ENCODE peak calls at places on chromosomes 7 and 10, in eight cellular contexts. D, A, V, C, X, S, M and N are unnamed samples. For H3K4me1, the result is how much of the 10 kb centered on the place peaks cover.

GRCh38 chr7:34133356-34133982 is 228.1 kb downstream of the BMPER start:
- DNase-seq in D (no peak), A (no peak), V (no peak), C (no peak), X (no peak), S (no peak), M (no peak), N (no peak)

GRCh38 chr10:11297136-11297535 is 279.5 kb downstream of the CELF2 start:
- DNase-seq in D (no peak), A (no peak), V (no peak), C (no peak), X (no peak), S (no peak), M (no peak), N (no peak)

GRCh38 chr7:88361357-88361756 is 54.7 kb upstream of the STEAP4 start:
- DNase-seq in D (no peak), A (no peak), V (no peak), C (no peak), X (no peak), S (no peak), M (no peak), N (no peak)

GRCh38 chr10:133295426-133296320 is 13.0 kb downstream of the TUBGCP2 start:
- DNase-seq in D (no peak), A (no peak), V (no peak), C (no peak), X (no peak), S (no peak), M (no peak), N (no peak)

GRCh38 chr7:30452278-30452930 is 26.2 kb downstream of the NOD1 start:
- DNase-seq in D (no peak), A (peak), V (no peak), C (no peak), X (no peak), S (no peak), M (no peak), N (no peak)

GRCh38 chr10:82453678-82454293 is 578.8 kb downstream of the NRG3 start:
- DNase-seq in D (no peak), A (no peak), V (no peak), C (no peak), X (no peak), S (no peak), M (no peak), N (no peak)

GRCh38 chr7:47940482-47941001 is 7.7 kb downstream of the PKD1L1 start:
- DNase-seq in D (no peak), A (no peak), V (peak), C (no peak), X (no peak), S (no peak), M (peak), N (no peak)

GRCh38 chr7:30188806-30189205 is 54.0 kb downstream of the MTURN start:
- DNase-seq in D (no peak), A (no peak), V (no peak), C (no peak), X (no peak), S (no peak), M (no peak), N (no peak)

GRCh38 chr10:75487087-75487784 is 55.8 kb downstream of the LRMDA start:
- DNase-seq in D (no peak), A (no peak), V (no peak), C (no peak), X (no peak), S (no peak), M (no peak), N (no peak)

GRCh38 chr7:101170617-101171441 is 5.5 kb upstream of the VGF start:
- DNase-seq in D (no peak), A (no peak), V (no peak), C (no peak), X (no peak), S (no peak), M (no peak), N (no peak)

GRCh38 chr7:21912305-21912704 is 33.4 kb downstream of the CDCA7L start:
- DNase-seq in D (no peak), A (no peak), V (no peak), C (no peak), X (no peak), S (no peak), M (no peak), N (no peak)

GRCh38 chr10:119917777-119918176 is 25.2 kb downstream of the SEC23IP start:
- DNase-seq in D (no peak), A (no peak), V (no peak), C (no peak), X (no peak), S (no peak), M (no peak), N (no peak)

GRCh38 chr7:32221756-32222155 is 151.5 kb upstream of the PDE1C start:
- DNase-seq in D (no peak), A (no peak), V (no peak), C (no peak), X (peak), S (no peak), M (no peak), N (no peak)

GRCh38 chr10:21531164-21531563 is 2.9 kb upstream of the MLLT10 start:
- DNase-seq in D (no peak), A (no peak), V (no peak), C (no peak), X (no peak), S (no peak), M (no peak), N (no peak)

GRCh38 chr10:94211187-94211529 is 151.6 kb downstream of the NOC3L start:
- DNase-seq in D (no peak), A (no peak), V (no peak), C (no peak), X (no peak), S (no peak), M (no peak), N (no peak)

GRCh38 chr7:77629797-77630196 is 66.5 kb upstream of the RSBN1L start:
- DNase-seq in D (no peak), A (no peak), V (no peak), C (no peak), X (no peak), S (no peak), M (no peak), N (no peak)

GRCh38 chr10:113604572-113604971 is 51.7 kb downstream of the HABP2 start:
- DNase-seq in D (no peak), A (no peak), V (no peak), C (no peak), X (no peak), S (no peak), M (no peak), N (no peak)

GRCh38 chr10:32376780-32377179 is 29.8 kb upstream of the EPC1 start:
- DNase-seq in D (no peak), A (no peak), V (no peak), C (no peak), X (no peak), S (no peak), M (no peak), N (no peak)

GRCh38 chr10:88851706-88852105 is at the start of gene ANKRD22:
- DNase-seq in D (peak), A (no peak), V (peak), C (no peak), X (no peak), S (peak), M (peak), N (peak)

GRCh38 chr7:111086532-111086931 is 4.4 kb upstream of the LRRN3 start:
- DNase-seq in D (peak), A (no peak), V (no peak), C (no peak), X (no peak), S (no peak), M (no peak), N (no peak)

GRCh38 chr7:6495597-6496262 is 48.0 kb upstream of the DAGLB start:
- DNase-seq in D (no peak), A (no peak), V (no peak), C (no peak), X (no peak), S (no peak), M (no peak), N (no peak)

GRCh38 chr10:5659702-5660528 is 6.5 kb downstream of the ASB13 start:
- DNase-seq in D (peak), A (no peak), V (peak), C (peak), X (no peak), S (peak), M (peak), N (no peak)

GRCh38 chr7:46885167-46885566 is 696.7 kb downstream of the TNS3 start:
- DNase-seq in D (no peak), A (no peak), V (no peak), C (no peak), X (no peak), S (no peak), M (no peak), N (no peak)

GRCh38 chr7:128728608-128729007 is 10.6 kb upstream of the CALU start:
- DNase-seq in D (no peak), A (no peak), V (no peak), C (no peak), X (no peak), S (no peak), M (no peak), N (no peak)

GRCh38 chr10:110455440-110455839 is 42.3 kb upstream of the DUSP5 start:
- DNase-seq in D (no peak), A (peak), V (no peak), C (no peak), X (no peak), S (no peak), M (peak), N (no peak)

DNA sequence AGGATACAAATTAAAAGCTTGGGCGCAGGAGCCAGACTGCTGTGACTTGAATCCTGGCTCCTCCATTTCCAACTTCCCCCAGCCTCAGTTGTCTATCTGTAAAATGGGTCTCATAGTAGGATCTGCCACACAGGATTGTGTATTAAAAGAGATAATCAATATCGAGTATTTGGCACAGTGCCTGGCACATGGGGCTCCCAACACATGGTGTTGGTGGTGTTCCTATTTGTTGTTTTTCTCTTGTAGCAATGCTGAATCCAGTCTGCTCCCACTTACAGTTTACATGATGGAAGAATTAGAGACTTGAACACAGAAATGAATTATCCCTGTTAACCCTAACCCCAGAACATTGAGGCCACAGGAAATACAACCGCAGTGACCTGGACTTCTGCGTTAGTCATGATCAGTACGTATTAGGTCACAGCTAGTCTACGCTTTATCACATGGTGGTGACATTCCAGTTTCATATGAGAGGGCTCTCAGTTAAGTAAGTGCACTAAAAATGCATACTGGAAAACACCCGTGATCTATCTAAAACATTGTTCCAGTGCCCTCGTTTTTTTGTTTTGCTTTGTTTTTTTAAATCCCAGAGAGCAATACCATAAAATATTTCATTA is 169.5 kb upstream of the KLF14 start:
- DNase-seq in D (no peak), A (no peak), V (no peak), C (no peak), X (no peak), S (no peak), M (peak), N (peak)
- H3K4me1 ChIP-seq in D (half or more), A (under half), V (half or more), C (half or more), X (half or more), S (half or more), M (half or more), N (under half)

DNA sequence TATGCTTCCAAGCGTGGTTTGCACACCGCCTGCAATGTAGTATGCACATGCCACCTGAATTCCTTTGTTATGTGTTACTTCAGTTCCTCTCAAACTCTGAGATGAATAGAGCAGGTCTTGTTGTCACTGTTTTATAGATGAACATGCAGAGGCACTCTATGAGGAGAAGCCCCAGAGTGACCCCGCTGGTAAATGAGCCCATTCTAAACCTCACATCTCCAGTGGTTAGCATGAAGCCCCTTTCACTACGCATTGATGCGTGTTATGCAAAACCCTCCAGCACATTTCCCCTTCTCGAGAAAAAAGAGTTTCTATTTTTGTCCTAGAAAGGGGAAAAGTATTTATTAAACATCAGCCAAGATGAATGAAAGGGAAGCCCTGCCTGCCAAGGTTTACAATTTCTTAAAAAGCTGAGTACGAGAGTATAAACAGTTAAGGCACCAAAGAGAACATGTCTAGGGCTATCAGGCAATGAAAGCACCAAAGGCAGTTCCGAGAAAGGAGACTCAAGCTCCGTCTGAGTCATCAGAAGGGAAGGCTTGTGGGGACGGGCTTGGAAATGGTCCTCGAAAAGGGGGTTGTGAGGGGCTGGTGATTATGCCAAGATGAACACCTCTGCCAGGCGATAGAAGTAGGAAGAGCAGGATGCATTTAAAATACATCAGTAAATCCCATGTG is 58.7 kb upstream of the PFKP start:
- DNase-seq in D (no peak), A (no peak), V (no peak), C (no peak), X (no peak), S (no peak), M (no peak), N (no peak)
- TF ChIP-seq POLR2AphosphoS5 in D (no peak), A (no peak), V (no peak), C (no peak), X (no peak), S (no peak), M (no peak), N (no peak)

DNA sequence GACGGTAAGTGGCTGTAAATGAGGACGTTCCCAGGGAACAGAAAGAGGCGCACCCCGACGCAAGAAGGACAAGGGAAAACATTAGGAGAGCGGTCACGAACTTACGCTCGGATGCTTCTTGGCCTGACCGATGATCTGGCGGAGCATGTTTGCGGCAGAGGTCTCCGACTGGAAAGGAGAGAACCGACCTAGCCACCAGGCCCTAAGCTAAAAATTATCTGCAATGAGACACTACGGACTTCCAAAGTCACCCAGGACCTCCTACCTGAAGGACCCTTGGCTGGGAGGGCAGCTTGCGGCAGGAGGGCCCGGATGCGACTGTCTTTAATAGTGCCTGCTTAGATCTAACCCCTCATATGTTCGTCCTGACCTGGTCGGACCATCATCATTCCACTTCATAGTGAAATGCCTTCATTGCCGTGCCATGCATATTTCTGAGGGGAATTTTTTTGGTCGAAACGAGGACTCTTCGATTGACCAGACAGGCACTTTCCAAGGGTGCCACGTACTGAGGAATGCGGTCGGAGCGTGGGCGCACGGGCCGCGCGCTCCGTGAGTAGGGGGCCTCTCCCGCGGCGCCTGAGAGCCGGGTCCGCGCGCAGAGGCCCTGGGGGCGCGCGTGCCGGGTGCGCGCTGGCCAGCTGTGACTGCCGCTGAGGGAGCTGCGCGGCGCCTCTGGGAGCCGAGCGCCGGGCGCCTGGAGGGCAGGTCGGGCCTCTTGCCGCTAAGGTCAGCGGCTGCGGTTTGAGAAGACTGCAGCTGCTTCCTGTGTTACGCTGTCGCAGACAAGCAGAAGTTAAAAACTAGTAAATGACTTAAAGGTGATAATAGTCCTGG is 33.5 kb upstream of the PHF14 start:
- DNase-seq in D (peak), A (peak), V (peak), C (peak), X (peak), S (peak), M (peak), N (peak)
- TF ChIP-seq POLR2A in D (peak), A (peak), V (peak), C (peak), X (peak), S (no peak), M (no peak), N (peak)

GRCh38 chr7:107937514-107937913 is 46.5 kb downstream of the DLD start:
- DNase-seq in D (no peak), A (no peak), V (no peak), C (no peak), X (no peak), S (no peak), M (no peak), N (no peak)

GRCh38 chr7:107938448-107939250 is 47.7 kb downstream of the DLD start:
- DNase-seq in D (no peak), A (peak), V (no peak), C (no peak), X (no peak), S (no peak), M (no peak), N (no peak)

GRCh38 chr7:107933386-107934013 is 42.5 kb downstream of the DLD start:
- DNase-seq in D (no peak), A (no peak), V (no peak), C (no peak), X (no peak), S (no peak), M (no peak), N (no peak)

GRCh38 chr7:107934991-107935770 is 44.2 kb downstream of the DLD start:
- DNase-seq in D (no peak), A (no peak), V (no peak), C (no peak), X (no peak), S (no peak), M (no peak), N (no peak)

GRCh38 chr7:107936312-107936711 is 45.3 kb downstream of the DLD start:
- DNase-seq in D (no peak), A (no peak), V (no peak), C (no peak), X (no peak), S (no peak), M (no peak), N (no peak)
- H3K4me1 ChIP-seq in D (under half), A (under half), V (half or more), C (under half), X (half or more), S (half or more), M (under half), N (under half)

GRCh38 chr10:58028597-58029366 is 238.9 kb downstream of the IPMK start:
- DNase-seq in D (no peak), A (no peak), V (no peak), C (no peak), X (no peak), S (no peak), M (no peak), N (no peak)
- TF ChIP-seq POLR2AphosphoS5 in D (no peak), A (no peak), V (no peak), C (no peak), X (no peak), S (no peak), M (no peak), N (no peak)

DNA sequence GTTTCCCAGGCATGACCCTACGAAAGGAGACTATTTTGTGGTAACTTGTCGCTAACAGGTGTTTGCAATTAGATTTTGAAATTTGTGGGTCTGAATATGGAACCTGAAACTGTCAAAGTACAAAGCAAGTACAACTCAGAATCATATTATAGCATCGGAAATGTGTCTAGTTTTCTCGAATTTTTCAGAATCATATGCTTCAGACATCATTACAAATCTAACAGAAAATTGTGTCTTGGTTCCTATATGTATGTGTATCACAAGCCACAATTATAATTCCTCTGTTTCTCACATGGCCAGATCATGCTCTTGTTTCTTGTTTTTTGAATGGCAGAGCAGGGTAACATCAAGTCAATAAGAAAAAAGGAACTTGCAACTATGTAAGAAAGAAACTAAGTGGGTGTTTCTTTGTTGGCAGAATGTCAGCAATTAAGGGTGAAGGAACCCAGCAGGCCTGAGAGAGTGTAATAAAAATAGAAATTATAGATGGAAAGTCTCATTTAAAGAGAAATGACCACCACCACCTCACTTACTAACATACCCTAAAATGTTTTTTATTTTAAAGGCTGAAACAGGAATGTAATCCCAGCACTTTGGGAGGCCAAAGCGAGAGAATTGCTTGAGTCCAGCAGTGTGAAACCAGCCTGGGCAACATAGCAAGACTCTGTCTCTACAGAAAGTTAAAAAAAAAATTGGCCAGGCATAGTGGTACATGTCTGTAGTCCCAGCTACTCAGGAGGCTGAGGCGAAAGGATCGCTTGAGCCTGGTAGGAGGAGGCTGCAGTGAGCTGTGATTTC is 51.3 kb downstream of the PRTFDC1 start:
- DNase-seq in D (no peak), A (no peak), V (no peak), C (no peak), X (no peak), S (no peak), M (no peak), N (no peak)
- TF ChIP-seq POLR2A in D (no peak), A (no peak), V (no peak), C (no peak), X (no peak), S (no peak), M (no peak), N (no peak)

DNA sequence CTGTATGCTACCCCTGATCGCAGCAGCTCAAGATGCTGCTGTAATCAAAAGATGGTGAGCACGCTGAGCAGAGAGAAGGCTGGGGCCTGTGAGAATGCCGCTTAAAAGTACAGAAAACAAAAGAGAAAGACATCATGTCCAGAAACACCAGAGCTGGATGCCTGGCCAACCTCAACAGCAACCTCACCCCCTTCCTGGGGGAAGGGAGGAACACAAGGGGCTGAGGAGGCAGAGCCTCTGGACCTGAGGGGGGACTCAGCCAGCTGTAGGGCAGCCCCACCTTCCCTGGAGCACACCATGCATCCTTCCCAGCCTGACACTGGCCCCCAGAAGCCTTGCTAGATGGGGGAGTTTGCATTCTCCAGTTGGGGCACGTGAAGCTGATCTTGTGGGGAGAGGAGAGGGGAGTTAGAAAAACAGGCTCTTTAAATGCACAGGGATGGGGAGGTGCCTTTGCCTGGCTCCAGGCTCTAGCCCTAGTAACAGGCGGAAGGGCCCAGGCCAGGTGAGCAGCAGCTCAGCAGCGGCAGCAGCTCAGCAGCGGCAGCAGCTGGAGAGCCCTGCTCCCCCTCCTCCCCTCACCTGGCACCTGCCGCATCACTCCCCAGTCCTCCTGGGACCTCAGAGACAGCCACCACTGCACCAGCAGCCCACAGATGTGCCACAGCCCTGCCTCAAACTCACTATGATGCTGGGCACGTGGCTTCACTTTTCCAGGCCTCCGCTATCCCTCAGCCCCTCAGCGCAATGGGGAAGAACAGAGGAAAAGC is 156.3 kb downstream of the NEURL1 start:
- DNase-seq in D (no peak), A (no peak), V (no peak), C (no peak), X (no peak), S (no peak), M (no peak), N (no peak)
- H3K4me1 ChIP-seq in D (under half), A (under half), V (half or more), C (half or more), X (half or more), S (half or more), M (half or more), N (under half)